ENCODE peak calls at places on chromosome 11, in four cellular contexts. Y, N, Z and U are unnamed samples.

GRCh38 chr11:8777907-8778767 is 95.5 kb downstream of the RPL27A start:
- DNase-seq in Y (no peak), N (no peak), Z (no peak), U (no peak)

GRCh38 chr11:19766810-19767209 is 54.2 kb downstream of the NAV2 start:
- DNase-seq in Y (no peak), N (no peak), Z (no peak), U (no peak)

GRCh38 chr11:124844664-124845079 is 20.6 kb upstream of the ROBO3 start:
- DNase-seq in Y (no peak), N (no peak), Z (no peak), U (no peak)

GRCh38 chr11:87061766-87062165 is 24.0 kb downstream of the TMEM135 start:
- DNase-seq in Y (no peak), N (no peak), Z (no peak), U (no peak)

GRCh38 chr11:46122955-46123354 is 1.7 kb upstream of the PHF21A start:
- DNase-seq in Y (no peak), N (no peak), Z (no peak), U (peak)

GRCh38 chr11:72758304-72758689 is 6.1 kb upstream of the ARAP1 start:
- DNase-seq in Y (no peak), N (no peak), Z (no peak), U (no peak)

GRCh38 chr11:62171261-62171723 is 18.7 kb upstream of the SCGB1D1 start:
- DNase-seq in Y (peak), N (peak), Z (peak), U (peak)

GRCh38 chr11:133934599-133935550 is 21.9 kb downstream of the IGSF9B start:
- DNase-seq in Y (no peak), N (no peak), Z (peak), U (peak)

GRCh38 chr11:131253142-131253884 is 117.1 kb upstream of the NTM start:
- DNase-seq in Y (no peak), N (peak), Z (no peak), U (no peak)

GRCh38 chr11:86152006-86152862 is 83.3 kb upstream of the PICALM start:
- DNase-seq in Y (no peak), N (no peak), Z (no peak), U (no peak)

GRCh38 chr11:87397250-87397649 is 359.5 kb downstream of the TMEM135 start:
- DNase-seq in Y (no peak), N (no peak), Z (no peak), U (no peak)

GRCh38 chr11:134481135-134481534 is 69.1 kb upstream of the B3GAT1 start:
- DNase-seq in Y (no peak), N (no peak), Z (no peak), U (no peak)

GRCh38 chr11:119107538-119108150 is 500 bp downstream of the C2CD2L start:
- DNase-seq in Y (no peak), N (no peak), Z (peak), U (no peak)

GRCh38 chr11:1745701-1746320 is 4.6 kb downstream of the IFITM10 start:
- DNase-seq in Y (no peak), N (no peak), Z (no peak), U (no peak)

GRCh38 chr11:1746516-1746931 is 3.9 kb downstream of the IFITM10 start:
- DNase-seq in Y (no peak), N (no peak), Z (no peak), U (no peak)

GRCh38 chr11:1744137-1744878 is 6.1 kb downstream of the IFITM10 start:
- DNase-seq in Y (no peak), N (no peak), Z (no peak), U (no peak)

GRCh38 chr11:1743587-1744136 is 6.7 kb downstream of the IFITM10 start:
- DNase-seq in Y (no peak), N (no peak), Z (no peak), U (no peak)

DNA sequence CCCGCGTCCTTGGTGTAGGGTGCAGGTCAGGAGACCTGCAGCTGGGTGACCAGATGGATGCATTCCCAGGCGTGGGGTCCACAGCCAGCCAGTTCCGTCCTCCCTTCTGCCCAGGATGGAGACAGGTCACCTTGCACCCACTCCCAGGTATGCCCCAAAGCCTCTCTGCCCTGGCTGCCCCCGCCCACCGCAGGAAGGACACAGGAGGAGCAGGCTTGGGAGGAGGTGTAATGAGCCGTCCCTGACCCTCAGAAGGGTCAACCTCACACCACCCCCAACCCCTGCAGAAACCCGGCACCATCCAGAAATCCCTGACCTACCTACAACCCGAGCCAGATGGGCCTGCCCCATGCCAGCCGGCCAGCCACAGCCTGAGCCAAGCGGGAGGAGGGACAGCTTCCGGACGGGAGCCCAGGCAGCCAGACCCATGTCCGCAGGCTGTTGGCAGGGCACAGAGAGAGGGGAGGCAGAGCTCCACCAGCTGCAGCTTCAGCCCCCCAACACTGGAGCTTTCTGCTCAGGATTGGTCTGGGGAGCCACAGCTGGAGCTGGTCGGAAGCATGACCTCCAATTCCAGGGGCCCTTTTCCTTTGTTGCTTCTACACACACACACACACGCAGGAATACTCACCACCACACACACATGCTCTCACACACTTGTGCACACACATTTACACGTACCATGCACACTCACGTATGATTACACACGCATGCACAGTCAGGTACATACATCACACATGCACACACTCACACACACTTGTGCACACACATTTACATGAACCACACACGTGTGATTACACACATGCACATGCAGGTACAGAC is 5.3 kb downstream of the IFITM10 start:
- DNase-seq in Y (no peak), N (no peak), Z (no peak), U (no peak)
- TF ChIP-seq PHF8 in Y (no peak), N (no peak), Z (no peak), U (no peak)

DNA sequence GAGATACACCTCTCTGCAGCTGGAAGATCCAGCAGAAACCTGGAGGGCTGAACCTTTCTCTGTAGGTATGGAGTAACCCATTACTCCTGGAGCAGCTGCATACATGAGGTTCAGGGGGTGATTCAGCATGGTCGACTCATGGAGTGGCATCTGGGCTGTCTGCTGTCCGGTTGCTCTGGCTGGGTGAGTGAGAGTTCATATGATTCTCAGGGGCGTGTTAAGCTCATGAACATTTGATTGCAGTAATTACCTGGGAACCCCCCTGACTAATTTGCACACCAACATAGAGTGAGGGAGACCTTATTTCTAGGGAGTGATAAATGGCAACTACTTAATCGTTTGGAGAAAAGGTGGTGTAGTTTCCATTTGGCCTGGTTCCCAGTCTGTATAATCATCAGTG is 661.9 kb downstream of the ETS1 start:
- DNase-seq in Y (no peak), N (no peak), Z (no peak), U (no peak)
- TF ChIP-seq PHF8 in Y (no peak), N (no peak), Z (no peak), U (no peak)

DNA sequence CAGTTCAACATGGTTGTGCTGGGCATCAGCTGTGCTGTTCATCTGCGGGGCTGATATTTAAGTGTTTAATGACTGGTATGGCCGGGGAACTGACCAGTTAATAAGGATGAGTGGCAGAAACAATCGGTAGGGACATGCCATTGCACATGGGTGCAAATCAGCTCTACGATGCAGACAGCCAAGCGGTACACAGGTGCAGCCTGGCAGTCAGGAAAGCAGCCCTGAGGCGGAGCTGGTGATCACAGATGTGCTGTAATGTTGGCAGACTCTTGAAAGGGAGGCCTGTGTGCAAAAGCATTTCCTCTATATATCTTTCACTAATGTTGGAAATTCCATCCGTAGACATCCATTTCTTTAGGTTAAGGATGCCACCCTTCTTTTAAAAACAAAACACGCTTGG is 1.1 kb downstream of the MMP20 start:
- DNase-seq in Y (no peak), N (no peak), Z (no peak), U (no peak)
- TF ChIP-seq PHF8 in Y (no peak), N (no peak), Z (no peak), U (no peak)

GRCh38 chr11:69383372-69383771 is 89.4 kb downstream of the MYEOV start:
- DNase-seq in Y (no peak), N (no peak), Z (no peak), U (no peak)
- TF ChIP-seq PHF8 in Y (no peak), N (no peak), Z (no peak), U (no peak)

DNA sequence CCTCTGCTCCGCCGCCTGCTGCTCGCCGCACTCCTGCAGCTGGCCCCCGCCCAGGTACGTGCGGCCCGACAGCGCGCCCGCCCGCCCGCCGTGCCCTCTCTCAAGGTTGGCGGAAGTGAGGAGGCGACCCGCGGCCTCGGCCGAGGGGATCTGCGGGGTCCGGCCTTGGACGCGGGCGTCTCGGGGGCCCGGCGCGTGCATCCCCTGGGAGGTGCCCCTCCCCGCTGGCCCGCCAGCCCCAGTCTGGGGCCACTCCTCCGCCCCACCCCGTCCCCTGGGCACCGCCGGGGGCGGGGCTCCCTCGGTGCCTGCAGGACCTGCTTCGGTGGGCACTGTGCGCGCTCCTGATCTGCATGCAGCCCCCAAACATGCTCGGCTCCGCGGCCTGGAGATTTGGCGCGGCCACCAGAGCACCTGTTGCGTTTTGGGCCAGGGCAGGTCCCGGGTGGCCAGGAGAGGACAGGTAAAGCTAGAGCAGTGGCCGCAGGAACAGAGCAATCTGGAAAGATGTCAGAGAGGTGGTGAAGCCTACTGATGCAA is 526 bp downstream of the VEGFB start:
- DNase-seq in Y (no peak), N (peak), Z (no peak), U (no peak)
- TF ChIP-seq PHF8 in Y (no peak), N (no peak), Z (no peak), U (peak)

DNA sequence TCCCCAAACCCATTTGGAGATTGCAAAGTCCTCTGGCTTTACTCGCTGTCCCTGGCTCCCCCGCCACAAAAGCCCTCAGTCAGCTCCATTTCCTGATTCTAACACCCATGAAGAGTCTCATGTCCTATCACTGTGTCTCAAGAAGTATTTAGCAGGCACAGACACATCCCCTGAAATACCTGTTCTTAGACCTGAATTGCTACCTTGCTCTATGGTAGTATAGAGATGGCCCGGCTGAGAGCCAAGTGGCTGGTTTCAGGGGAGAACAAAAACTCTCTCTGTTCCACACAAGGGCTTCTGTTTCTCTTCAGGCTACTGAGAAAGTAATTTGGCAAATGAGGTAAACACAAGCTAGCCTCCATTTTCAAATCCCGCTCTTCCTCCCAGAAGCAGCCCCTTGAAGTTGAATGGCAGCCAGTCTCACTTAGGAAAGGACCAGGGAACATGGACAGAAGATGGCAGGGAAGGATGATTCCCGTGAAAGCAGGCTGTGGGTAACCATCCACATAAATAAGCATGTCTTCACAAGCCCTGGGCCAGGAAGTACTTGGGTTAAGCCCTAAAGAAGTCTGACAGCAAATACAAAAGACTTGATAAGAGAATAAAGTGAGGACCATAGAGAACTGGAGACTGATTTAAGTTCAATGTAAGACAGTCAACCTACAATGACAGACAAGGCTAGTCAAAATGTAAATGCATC is 137.8 kb downstream of the C11orf58 start:
- DNase-seq in Y (no peak), N (no peak), Z (no peak), U (no peak)
- TF ChIP-seq PHF8 in Y (no peak), N (no peak), Z (no peak), U (no peak)

GRCh38 chr11:83612891-83613766 is 327.0 kb upstream of the CCDC90B start:
- DNase-seq in Y (no peak), N (peak), Z (no peak), U (no peak)
- TF ChIP-seq PHF8 in Y (no peak), N (no peak), Z (no peak), U (no peak)

DNA sequence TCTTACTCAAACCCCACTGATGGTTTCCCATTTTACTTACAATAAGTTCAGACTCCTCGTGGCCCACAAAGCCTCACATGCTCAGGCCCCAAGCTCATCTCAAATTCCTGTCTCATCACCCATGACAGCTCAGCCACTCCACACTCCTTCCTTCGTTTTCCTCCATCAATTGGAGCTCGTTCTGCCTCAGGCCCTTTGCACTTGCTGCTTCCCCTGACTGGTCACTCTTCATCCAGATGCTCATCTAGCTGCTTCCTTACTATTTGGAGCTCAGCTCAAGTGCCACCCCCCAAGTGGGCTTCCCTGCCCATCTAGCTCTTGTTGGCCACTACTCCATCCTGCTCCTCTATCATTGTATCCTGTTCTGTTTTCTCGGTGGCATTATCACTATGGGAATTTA is 46.8 kb upstream of the LRRC32 start:
- DNase-seq in Y (no peak), N (no peak), Z (no peak), U (no peak)
- TF ChIP-seq PHF8 in Y (no peak), N (no peak), Z (no peak), U (no peak)

GRCh38 chr11:126833020-126833419 is 167.6 kb downstream of the KIRREL3 start:
- DNase-seq in Y (no peak), N (no peak), Z (no peak), U (no peak)
- TF ChIP-seq PHF8 in Y (no peak), N (no peak), Z (no peak), U (no peak)